ENCODE peak calls at places on chromosomes 6 and 20, in nine cellular contexts. G, A, Y, E, H, V, W, U and B are unnamed samples.

GRCh38 chr6:64290867-64291266 is 655.3 kb downstream of the PHF3 start:
- DNase-seq in G (no peak), W (no peak), U (no peak), A (no peak), V (no peak), E (no peak), Y (no peak), H (no peak), B (no peak)

GRCh38 chr6:131116755-131117360 is 18.4 kb upstream of the AKAP7 start:
- DNase-seq in H (no peak), A (peak; percentile 69), U (no peak), W (no peak), V (peak; percentile 68), G (no peak), Y (no peak), E (no peak), B (no peak)

GRCh38 chr6:31145386-31145785 is 6.5 kb upstream of the PSORS1C2 start:
- DNase-seq in A (no peak), G (no peak), Y (no peak), V (no peak), H (no peak), U (no peak), W (no peak), E (no peak), B (no peak)

GRCh38 chr6:32085759-32086458 is 23.2 kb downstream of the TNXB start:
- DNase-seq in V (peak; percentile 40), H (no peak), E (no peak), U (no peak), Y (peak; percentile 23), W (no peak), G (no peak), A (no peak), B (no peak)

GRCh38 chr20:51326241-51326819 is 216.2 kb downstream of the NFATC2 start:
- DNase-seq in H (no peak), G (no peak), Y (peak; percentile 24), A (peak; percentile 39), W (peak; percentile 78), E (no peak), V (peak; percentile 65), U (no peak), B (peak; percentile 47)

GRCh38 chr6:131594074-131594473 is 21.0 kb downstream of the ARG1 start:
- DNase-seq in A (no peak), U (no peak), V (no peak), W (no peak), H (no peak), E (no peak), Y (no peak), G (no peak), B (no peak)

GRCh38 chr6:53987527-53987888 is 123.7 kb upstream of the MLIP start:
- DNase-seq in Y (no peak), A (no peak), U (no peak), H (no peak), E (peak; percentile 57), W (no peak), G (no peak), V (no peak), B (no peak)

GRCh38 chr6:119495230-119495683 is 145.7 kb upstream of the MAN1A1 start:
- DNase-seq in Y (no peak), V (no peak), W (peak; percentile 71), E (peak; percentile 42), G (no peak), H (no peak), A (no peak), U (no peak), B (no peak)

GRCh38 chr6:113858067-113858604 is 991 bp downstream of the MARCKS start:
- DNase-seq in V (peak; percentile 2), H (no peak), G (peak; percentile 47), A (peak; percentile 58), W (peak; percentile 68), U (no peak), E (peak; percentile 68), Y (peak; percentile 54), B (no peak)

GRCh38 chr6:166502453-166502852 is 84.0 kb downstream of the RAMACL start:
- DNase-seq in V (no peak), W (no peak), H (no peak), E (no peak), A (no peak), U (no peak), G (no peak), Y (peak; percentile 62), B (no peak)

GRCh38 chr6:130202782-130203181 is 20.0 kb downstream of the SAMD3 start:
- DNase-seq in Y (no peak), A (no peak), H (no peak), G (no peak), E (no peak), V (no peak), U (no peak), W (no peak), B (no peak)

GRCh38 chr6:304833-305370 is 12.6 kb downstream of the DUSP22 start:
- DNase-seq in U (no peak), E (no peak), Y (no peak), G (no peak), V (no peak), W (no peak), A (no peak), H (no peak), B (no peak)

GRCh38 chr20:3808544-3808943 is 11.8 kb upstream of the AP5S1 start:
- DNase-seq in G (no peak), V (no peak), U (no peak), E (no peak), W (no peak), A (no peak), Y (no peak), H (no peak), B (no peak)

GRCh38 chr20:3812975-3813599 is 7.3 kb upstream of the AP5S1 start:
- DNase-seq in A (no peak), H (no peak), U (no peak), V (no peak), W (no peak), E (no peak), G (no peak), Y (no peak), B (no peak)

GRCh38 chr20:3813758-3814581 is 6.4 kb upstream of the AP5S1 start:
- DNase-seq in V (no peak), A (no peak), H (no peak), W (no peak), G (no peak), Y (no peak), U (no peak), E (no peak), B (no peak)

GRCh38 chr20:3812259-3812681 is 8.1 kb upstream of the AP5S1 start:
- DNase-seq in H (no peak), Y (no peak), W (no peak), A (no peak), V (no peak), G (no peak), E (no peak), U (no peak), B (no peak)

DNA sequence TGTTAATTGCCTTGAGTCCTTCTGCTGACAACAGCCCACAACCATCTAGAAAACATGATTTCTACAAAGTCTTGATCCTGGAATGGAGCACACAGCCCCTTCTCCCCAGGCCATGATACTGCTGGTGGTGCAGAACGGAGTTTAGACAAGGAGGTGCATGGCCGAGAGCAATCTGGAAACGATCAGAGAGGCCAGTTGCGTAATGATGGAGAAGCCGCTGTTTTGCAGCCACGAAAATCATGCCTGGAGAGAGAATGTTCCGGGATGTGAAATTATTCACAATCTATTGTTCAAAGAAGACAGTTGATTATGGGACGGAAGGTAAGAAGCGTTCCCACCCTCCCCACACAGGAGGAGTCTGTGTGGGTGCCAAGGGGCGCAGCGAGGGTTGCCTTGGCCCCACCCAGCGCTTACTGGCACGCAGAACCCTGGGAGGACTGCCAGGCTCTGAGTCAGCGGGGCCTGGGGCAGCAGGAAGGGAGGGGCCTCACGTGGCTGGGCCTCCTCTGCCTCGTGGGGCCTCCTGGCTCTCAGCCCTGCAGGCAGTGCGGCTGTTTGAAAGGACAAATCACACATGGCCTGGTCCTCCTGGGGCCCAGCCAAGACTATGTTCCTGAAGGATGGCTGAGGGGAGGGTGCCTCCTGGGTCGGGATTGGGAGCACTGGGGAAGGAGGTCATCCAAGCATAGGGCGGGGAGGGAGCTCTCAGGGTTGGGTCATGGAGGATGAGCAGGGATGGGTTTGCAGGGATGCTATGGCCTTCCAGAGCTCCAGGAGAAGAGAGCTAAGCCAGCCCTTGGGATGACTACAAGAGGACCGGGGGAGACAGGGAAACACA is 8.7 kb upstream of the AP5S1 start:
- DNase-seq in V (peak; percentile 97), E (peak; percentile 99), W (peak; percentile 97), U (peak; percentile 72), A (peak; percentile 97), H (peak; percentile 84), Y (peak; percentile 99), G (peak; percentile 99), B (no peak)
- TF ChIP-seq POLR2A in V (peak; percentile 58), E (peak; percentile 75), W (peak; percentile 56), U (no peak), A (peak; percentile 50), H (no peak), Y (peak; percentile 61), G (peak; percentile 69), B (no peak)

GRCh38 chr6:34391711-34392496 is 565 bp downstream of the NUDT3 start:
- DNase-seq in V (peak; percentile 86), W (peak; percentile 78), G (no peak), U (no peak), E (peak; percentile 81), A (peak; percentile 61), H (peak; percentile 41), Y (peak; percentile 40), B (peak; percentile 41)
- TF ChIP-seq POLR2A in V (peak; percentile 19), W (no peak), G (no peak), U (no peak), E (no peak), A (peak; percentile 58), H (peak; percentile 19), Y (no peak), B (peak; percentile 63)

GRCh38 chr6:159095561-159096095 is 50.8 kb upstream of the TAGAP start:
- DNase-seq in U (no peak), V (no peak), G (no peak), Y (no peak), E (no peak), A (no peak), W (no peak), H (no peak), B (no peak)

GRCh38 chr6:159094444-159095252 is 49.9 kb upstream of the TAGAP start:
- DNase-seq in A (no peak), V (no peak), U (no peak), G (no peak), W (peak; percentile 90), E (no peak), Y (no peak), H (no peak), B (peak; percentile 65)

GRCh38 chr6:159099311-159099710 is 54.5 kb upstream of the TAGAP start:
- DNase-seq in H (no peak), V (no peak), A (no peak), G (no peak), W (no peak), U (no peak), Y (no peak), E (no peak), B (no peak)

GRCh38 chr6:159098636-159099106 is 53.9 kb upstream of the TAGAP start:
- DNase-seq in E (no peak), G (no peak), H (no peak), U (no peak), A (no peak), Y (no peak), V (peak; percentile 43), W (peak; percentile 68), B (no peak)

GRCh38 chr6:159097256-159097655 is 52.5 kb upstream of the TAGAP start:
- DNase-seq in G (no peak), U (no peak), W (no peak), A (no peak), H (no peak), E (no peak), Y (no peak), V (no peak), B (no peak)
- TF ChIP-seq POLR2A in G (no peak), U (no peak), W (no peak), A (no peak), H (no peak), E (no peak), Y (no peak), V (no peak), B (no peak)

GRCh38 chr20:2840967-2841531 is 504 bp downstream of the VPS16 start:
- DNase-seq in V (peak; percentile 67), W (peak; percentile 72), A (peak; percentile 59), G (no peak), H (peak; percentile 89), E (peak; percentile 82), Y (peak; percentile 49), U (no peak), B (peak; percentile 61)
- TF ChIP-seq POLR2A in V (no peak), W (no peak), A (no peak), G (no peak), H (no peak), E (no peak), Y (no peak), U (no peak), B (no peak)